ENCODE peak calls at places on chromosomes 16 and 17, in seven cellular contexts. Y, K, D, W, R, C and Q are unnamed samples.

GRCh38 chr17:34542700-34543336 is 36.6 kb upstream of the TMEM132E start:
- DNase-seq in R (peak; percentile 16), D (peak; percentile 14), C (no peak), Y (peak; percentile 46), K (peak; percentile 48), W (peak; percentile 48), Q (no peak)

GRCh38 chr17:4003501-4004421 is 39.5 kb upstream of the ATP2A3 start:
- DNase-seq in Y (no peak), K (no peak), C (no peak), W (no peak), R (no peak), D (no peak), Q (no peak)

GRCh38 chr17:76193616-76194015 is 46.7 kb downstream of the RNF157 start:
- DNase-seq in Y (no peak), K (no peak), R (no peak), W (no peak), C (no peak), D (no peak), Q (peak; percentile 56)

GRCh38 chr17:83124871-83125514 is 45.6 kb downstream of the METRNL start:
- DNase-seq in D (no peak), K (no peak), R (no peak), W (no peak), C (no peak), Y (no peak), Q (no peak)

GRCh38 chr17:16327018-16327417 is 26.3 kb downstream of the CENPV start:
- DNase-seq in W (no peak), D (no peak), K (no peak), C (no peak), Y (no peak), R (no peak), Q (no peak)

GRCh38 chr16:86227041-86227440 is 283.3 kb upstream of the FOXF1 start:
- DNase-seq in R (no peak), C (no peak), Y (no peak), K (no peak), W (no peak), D (no peak), Q (no peak)

GRCh38 chr16:67055712-67056487 is 27.0 kb downstream of the CBFB start:
- DNase-seq in W (peak; percentile 89), Y (no peak), C (peak; percentile 92), R (no peak), K (no peak), D (peak; percentile 98), Q (no peak)

GRCh38 chr17:21287703-21288449 is 3.4 kb downstream of the MAP2K3 start:
- DNase-seq in Y (peak; percentile 95), K (peak; percentile 92), D (peak; percentile 94), C (peak; percentile 76), W (peak; percentile 100), R (peak; percentile 95), Q (peak; percentile 96)

GRCh38 chr17:56260421-56260820 is 107.1 kb downstream of the ANKFN1 start:
- DNase-seq in D (no peak), R (no peak), K (no peak), W (no peak), Y (no peak), C (no peak), Q (no peak)

GRCh38 chr17:42879596-42879985 is 21.0 kb upstream of the G6PC1 start:
- DNase-seq in R (no peak), W (no peak), D (no peak), K (no peak), C (no peak), Y (no peak), Q (no peak)

GRCh38 chr17:82267575-82268379 is 5.7 kb downstream of the CSNK1D start:
- DNase-seq in C (peak; percentile 86), D (peak; percentile 95), R (peak; percentile 23), Y (no peak), K (peak; percentile 30), W (peak; percentile 92), Q (no peak)

GRCh38 chr17:3944485-3945388 is 19.5 kb downstream of the ATP2A3 start:
- DNase-seq in C (no peak), Y (peak; percentile 74), K (peak; percentile 33), R (no peak), W (no peak), D (no peak), Q (no peak)

GRCh38 chr16:4266372-4266771 is 6.5 kb downstream of the TFAP4 start:
- DNase-seq in C (no peak), W (peak; percentile 21), K (no peak), R (no peak), D (no peak), Y (peak; percentile 49), Q (no peak)

GRCh38 chr16:78851266-78851665 is 749.3 kb downstream of the MAF start:
- DNase-seq in R (no peak), W (no peak), D (no peak), Y (no peak), C (no peak), K (no peak), Q (no peak)

GRCh38 chr16:86030116-86030515 is 131.2 kb downstream of the IRF8 start:
- DNase-seq in Y (no peak), C (no peak), W (no peak), D (no peak), K (no peak), R (no peak), Q (no peak)

GRCh38 chr16:51137097-51137496 is 14.0 kb downstream of the SALL1 start:
- DNase-seq in D (no peak), W (no peak), K (no peak), Y (no peak), R (no peak), C (no peak), Q (no peak)

GRCh38 chr17:47620503-47621245 is 29.0 kb upstream of the KPNB1 start:
- DNase-seq in R (no peak), K (no peak), C (no peak), D (no peak), Y (no peak), W (peak; percentile 55), Q (no peak)

GRCh38 chr17:82232876-82233785 is 4.3 kb downstream of the SLC16A3 start:
- DNase-seq in D (no peak), R (no peak), Y (no peak), C (no peak), K (no peak), W (no peak), Q (no peak)

GRCh38 chr17:2337152-2337810 is at the start of gene SGSM2:
- DNase-seq in Y (peak; percentile 71), D (no peak), C (no peak), W (peak; percentile 38), K (peak; percentile 59), R (peak; percentile 35), Q (peak; percentile 30)

GRCh38 chr17:73215414-73215813 is 22.6 kb downstream of the COG1 start:
- DNase-seq in K (no peak), R (no peak), D (no peak), W (peak; percentile 58), Y (peak; percentile 30), C (no peak), Q (no peak)

GRCh38 chr16:896261-897199 is 74.3 kb downstream of the LMF1 start:
- DNase-seq in C (no peak), D (no peak), K (no peak), W (no peak), Y (no peak), R (no peak), Q (no peak)

GRCh38 chr17:32627233-32628008 is 140.6 kb downstream of the CDK5R1 start:
- DNase-seq in D (no peak), K (no peak), W (peak; percentile 7), R (no peak), Y (no peak), C (no peak), Q (no peak)

GRCh38 chr16:19138601-19139000 is 24.8 kb downstream of the ITPRIPL2 start:
- DNase-seq in K (no peak), D (no peak), W (peak; percentile 47), R (no peak), C (peak; percentile 80), Y (no peak), Q (no peak)

GRCh38 chr17:17859909-17860760 is 23.3 kb upstream of the SREBF1 start:
- DNase-seq in R (peak; percentile 57), D (peak; percentile 40), Y (peak; percentile 73), W (peak; percentile 78), C (no peak), K (peak; percentile 65), Q (peak; percentile 55)

GRCh38 chr16:3999479-3999868 is 116.8 kb downstream of the ADCY9 start:
- DNase-seq in C (peak; percentile 31), Y (no peak), R (no peak), K (no peak), W (no peak), D (no peak), Q (no peak)

GRCh38 chr17:65074778-65075250 is 18.3 kb upstream of the GNA13 start:
- DNase-seq in R (no peak), K (no peak), D (no peak), C (no peak), W (no peak), Y (no peak), Q (no peak)

GRCh38 chr17:1438593-1439083 is 17.4 kb downstream of the CRK start:
- DNase-seq in C (no peak), K (no peak), W (no peak), Y (no peak), D (peak; percentile 14), R (no peak), Q (no peak)

GRCh38 chr16:24164402-24164801 is 91.7 kb upstream of the CACNG3 start:
- DNase-seq in R (no peak), Y (no peak), D (no peak), K (no peak), W (no peak), C (no peak), Q (no peak)

GRCh38 chr17:32927724-32928526 is at the start of gene TMEM98:
- DNase-seq in C (no peak), K (no peak), Y (no peak), R (no peak), W (peak; percentile 9), D (no peak), Q (peak; percentile 16)

GRCh38 chr16:84718-85452 is 6.9 kb downstream of the MPG start:
- DNase-seq in K (peak; percentile 26), Y (peak; percentile 83), C (peak; percentile 70), R (peak; percentile 31), W (peak; percentile 73), D (peak; percentile 96), Q (peak; percentile 26)

GRCh38 chr16:69482410-69482951 is 58.1 kb downstream of the CYB5B start:
- DNase-seq in K (no peak), R (no peak), C (no peak), D (no peak), W (no peak), Y (no peak), Q (no peak)

GRCh38 chr17:279776-280175 is 72.8 kb downstream of the RPH3AL start:
- DNase-seq in Y (no peak), K (no peak), R (no peak), W (no peak), C (no peak), D (no peak), Q (no peak)

GRCh38 chr16:68642436-68643064 is 2.6 kb upstream of the CDH3 start:
- DNase-seq in C (no peak), W (no peak), R (no peak), D (no peak), K (no peak), Y (no peak), Q (no peak)

GRCh38 chr16:645852-646678 is 3.1 kb upstream of the WDR90 start:
- DNase-seq in R (no peak), C (no peak), Y (no peak), D (no peak), W (peak; percentile 52), K (no peak), Q (no peak)

GRCh38 chr16:73145166-73145565 is 97.2 kb upstream of the ZFHX3 start:
- DNase-seq in W (no peak), K (no peak), R (no peak), D (no peak), Y (no peak), C (no peak), Q (no peak)

GRCh38 chr16:29237971-29238370 is 168.5 kb downstream of the NPIPB11 start:
- DNase-seq in K (no peak), D (no peak), Y (no peak), W (no peak), C (no peak), R (no peak), Q (no peak)

GRCh38 chr17:66491213-66491612 is 188.8 kb downstream of the PRKCA start:
- DNase-seq in R (no peak), D (no peak), K (no peak), W (no peak), C (no peak), Y (peak; percentile 24), Q (no peak)